ENCODE peak calls at places on chromosomes 13 and 19, in eight cellular contexts. One of them, this sample, is unnamed.

GRCh38 chr19:15733895-15734294 is 3.9 kb upstream of the OR10H3 start:
- DNase-seq in GM12878: no peak
- DNase-seq in BE2C: no peak
- DNase-seq in stimulated activated CD4-positive, alpha-beta T cell treated with anti-CD3 and anti-CD28 coated beads, Interleukin-2, amount 100 ng/mL, for 48 hours: no peak
- DNase-seq in ELR: no peak
- DNase-seq in activated naive CD8-positive, alpha-beta T cell treated with anti-CD3 and anti-CD28 coated beads for 36 hours: no peak
- DNase-seq in T-helper 2 cell: no peak
- DNase-seq in renal cortical epithelial cell: no peak
- DNase-seq in this sample: no peak

GRCh38 chr13:98377635-98378378 is 199.1 kb downstream of the STK24 start:
- DNase-seq in GM12878: no peak
- DNase-seq in BE2C: no peak
- DNase-seq in stimulated activated CD4-positive, alpha-beta T cell treated with anti-CD3 and anti-CD28 coated beads, Interleukin-2, amount 100 ng/mL, for 48 hours: no peak
- DNase-seq in ELR: no peak
- DNase-seq in activated naive CD8-positive, alpha-beta T cell treated with anti-CD3 and anti-CD28 coated beads for 36 hours: no peak
- DNase-seq in T-helper 2 cell: no peak
- DNase-seq in renal cortical epithelial cell: no peak
- DNase-seq in this sample: no peak

GRCh38 chr19:4260605-4261191 is 13.8 kb downstream of the YJU2 start:
- DNase-seq in GM12878: no peak
- DNase-seq in BE2C: no peak
- DNase-seq in stimulated activated CD4-positive, alpha-beta T cell treated with anti-CD3 and anti-CD28 coated beads, Interleukin-2, amount 100 ng/mL, for 48 hours: no peak
- DNase-seq in ELR: no peak
- DNase-seq in activated naive CD8-positive, alpha-beta T cell treated with anti-CD3 and anti-CD28 coated beads for 36 hours: no peak
- DNase-seq in T-helper 2 cell: no peak
- DNase-seq in renal cortical epithelial cell: no peak
- DNase-seq in this sample: no peak

GRCh38 chr13:94065741-94066140 is 413.7 kb downstream of the DCT start:
- DNase-seq in GM12878: no peak
- DNase-seq in BE2C: no peak
- DNase-seq in stimulated activated CD4-positive, alpha-beta T cell treated with anti-CD3 and anti-CD28 coated beads, Interleukin-2, amount 100 ng/mL, for 48 hours: no peak
- DNase-seq in ELR: peak; percentile 30
- DNase-seq in activated naive CD8-positive, alpha-beta T cell treated with anti-CD3 and anti-CD28 coated beads for 36 hours: no peak
- DNase-seq in T-helper 2 cell: no peak
- DNase-seq in renal cortical epithelial cell: peak; percentile 56
- DNase-seq in this sample: no peak

GRCh38 chr13:72651196-72651595 is 76.2 kb downstream of the MZT1 start:
- DNase-seq in GM12878: no peak
- DNase-seq in BE2C: peak; percentile 19
- DNase-seq in stimulated activated CD4-positive, alpha-beta T cell treated with anti-CD3 and anti-CD28 coated beads, Interleukin-2, amount 100 ng/mL, for 48 hours: no peak
- DNase-seq in ELR: peak; percentile 15
- DNase-seq in activated naive CD8-positive, alpha-beta T cell treated with anti-CD3 and anti-CD28 coated beads for 36 hours: no peak
- DNase-seq in T-helper 2 cell: no peak
- DNase-seq in renal cortical epithelial cell: peak; percentile 13
- DNase-seq in this sample: no peak

GRCh38 chr13:111667757-111668156 is 347.3 kb downstream of the TEX29 start:
- DNase-seq in GM12878: no peak
- DNase-seq in BE2C: no peak
- DNase-seq in stimulated activated CD4-positive, alpha-beta T cell treated with anti-CD3 and anti-CD28 coated beads, Interleukin-2, amount 100 ng/mL, for 48 hours: no peak
- DNase-seq in ELR: no peak
- DNase-seq in activated naive CD8-positive, alpha-beta T cell treated with anti-CD3 and anti-CD28 coated beads for 36 hours: no peak
- DNase-seq in T-helper 2 cell: no peak
- DNase-seq in renal cortical epithelial cell: no peak
- DNase-seq in this sample: no peak

GRCh38 chr13:49645451-49645850 is 17.1 kb downstream of the ARL11 start:
- DNase-seq in GM12878: no peak
- DNase-seq in BE2C: no peak
- DNase-seq in stimulated activated CD4-positive, alpha-beta T cell treated with anti-CD3 and anti-CD28 coated beads, Interleukin-2, amount 100 ng/mL, for 48 hours: no peak
- DNase-seq in ELR: no peak
- DNase-seq in activated naive CD8-positive, alpha-beta T cell treated with anti-CD3 and anti-CD28 coated beads for 36 hours: no peak
- DNase-seq in T-helper 2 cell: peak; percentile 7
- DNase-seq in renal cortical epithelial cell: no peak
- DNase-seq in this sample: no peak

GRCh38 chr13:114123448-114123847 is 9.0 kb downstream of the RASA3 start:
- DNase-seq in GM12878: no peak
- DNase-seq in BE2C: no peak
- DNase-seq in stimulated activated CD4-positive, alpha-beta T cell treated with anti-CD3 and anti-CD28 coated beads, Interleukin-2, amount 100 ng/mL, for 48 hours: no peak
- DNase-seq in ELR: no peak
- DNase-seq in activated naive CD8-positive, alpha-beta T cell treated with anti-CD3 and anti-CD28 coated beads for 36 hours: no peak
- DNase-seq in T-helper 2 cell: no peak
- DNase-seq in renal cortical epithelial cell: no peak
- DNase-seq in this sample: no peak

GRCh38 chr13:41019027-41019487 is at the start of gene ELF1:
- DNase-seq in GM12878: peak; percentile 88
- DNase-seq in BE2C: no peak
- DNase-seq in stimulated activated CD4-positive, alpha-beta T cell treated with anti-CD3 and anti-CD28 coated beads, Interleukin-2, amount 100 ng/mL, for 48 hours: no peak
- DNase-seq in ELR: peak; percentile 81
- DNase-seq in activated naive CD8-positive, alpha-beta T cell treated with anti-CD3 and anti-CD28 coated beads for 36 hours: peak; percentile 40
- DNase-seq in T-helper 2 cell: peak; percentile 94
- DNase-seq in renal cortical epithelial cell: peak; percentile 91
- DNase-seq in this sample: peak; percentile 71

GRCh38 chr19:41758846-41759245 is 3.5 kb downstream of the CEACAM6 start:
- DNase-seq in GM12878: no peak
- DNase-seq in BE2C: no peak
- DNase-seq in stimulated activated CD4-positive, alpha-beta T cell treated with anti-CD3 and anti-CD28 coated beads, Interleukin-2, amount 100 ng/mL, for 48 hours: no peak
- DNase-seq in ELR: peak; percentile 43
- DNase-seq in activated naive CD8-positive, alpha-beta T cell treated with anti-CD3 and anti-CD28 coated beads for 36 hours: no peak
- DNase-seq in T-helper 2 cell: no peak
- DNase-seq in renal cortical epithelial cell: no peak
- DNase-seq in this sample: no peak

GRCh38 chr13:109249780-109250528 is 536.4 kb downstream of the IRS2 start:
- DNase-seq in GM12878: no peak
- DNase-seq in BE2C: no peak
- DNase-seq in stimulated activated CD4-positive, alpha-beta T cell treated with anti-CD3 and anti-CD28 coated beads, Interleukin-2, amount 100 ng/mL, for 48 hours: no peak
- DNase-seq in ELR: peak; percentile 29
- DNase-seq in activated naive CD8-positive, alpha-beta T cell treated with anti-CD3 and anti-CD28 coated beads for 36 hours: no peak
- DNase-seq in T-helper 2 cell: no peak
- DNase-seq in renal cortical epithelial cell: no peak
- DNase-seq in this sample: peak; percentile 23

GRCh38 chr13:68509734-68510621 is 1279.8 kb upstream of the PCDH9 start:
- DNase-seq in GM12878: no peak
- DNase-seq in BE2C: no peak
- DNase-seq in stimulated activated CD4-positive, alpha-beta T cell treated with anti-CD3 and anti-CD28 coated beads, Interleukin-2, amount 100 ng/mL, for 48 hours: no peak
- DNase-seq in ELR: peak; percentile 13
- DNase-seq in activated naive CD8-positive, alpha-beta T cell treated with anti-CD3 and anti-CD28 coated beads for 36 hours: no peak
- DNase-seq in T-helper 2 cell: no peak
- DNase-seq in renal cortical epithelial cell: peak; percentile 21
- DNase-seq in this sample: no peak

GRCh38 chr13:66362485-66362884 is 867.7 kb downstream of the PCDH9 start:
- DNase-seq in GM12878: no peak
- DNase-seq in BE2C: no peak
- DNase-seq in stimulated activated CD4-positive, alpha-beta T cell treated with anti-CD3 and anti-CD28 coated beads, Interleukin-2, amount 100 ng/mL, for 48 hours: no peak
- DNase-seq in ELR: no peak
- DNase-seq in activated naive CD8-positive, alpha-beta T cell treated with anti-CD3 and anti-CD28 coated beads for 36 hours: no peak
- DNase-seq in T-helper 2 cell: no peak
- DNase-seq in renal cortical epithelial cell: no peak
- DNase-seq in this sample: no peak

GRCh38 chr13:113785051-113786010 is 26.3 kb downstream of the TMEM255B start:
- DNase-seq in GM12878: no peak
- DNase-seq in BE2C: no peak
- DNase-seq in stimulated activated CD4-positive, alpha-beta T cell treated with anti-CD3 and anti-CD28 coated beads, Interleukin-2, amount 100 ng/mL, for 48 hours: peak; percentile 10
- DNase-seq in ELR: peak; percentile 97
- DNase-seq in activated naive CD8-positive, alpha-beta T cell treated with anti-CD3 and anti-CD28 coated beads for 36 hours: no peak
- DNase-seq in T-helper 2 cell: peak; percentile 15
- DNase-seq in renal cortical epithelial cell: peak; percentile 99
- DNase-seq in this sample: peak; percentile 75

GRCh38 chr19:3098515-3099346 is 4.6 kb downstream of the GNA11 start:
- DNase-seq in GM12878: no peak
- DNase-seq in BE2C: no peak
- DNase-seq in stimulated activated CD4-positive, alpha-beta T cell treated with anti-CD3 and anti-CD28 coated beads, Interleukin-2, amount 100 ng/mL, for 48 hours: no peak
- DNase-seq in ELR: no peak
- DNase-seq in activated naive CD8-positive, alpha-beta T cell treated with anti-CD3 and anti-CD28 coated beads for 36 hours: no peak
- DNase-seq in T-helper 2 cell: peak; percentile 41
- DNase-seq in renal cortical epithelial cell: no peak
- DNase-seq in this sample: no peak

GRCh38 chr13:24670927-24671326 is 9.3 kb upstream of the ATP12A start:
- DNase-seq in GM12878: no peak
- DNase-seq in BE2C: no peak
- DNase-seq in stimulated activated CD4-positive, alpha-beta T cell treated with anti-CD3 and anti-CD28 coated beads, Interleukin-2, amount 100 ng/mL, for 48 hours: no peak
- DNase-seq in ELR: peak; percentile 64
- DNase-seq in activated naive CD8-positive, alpha-beta T cell treated with anti-CD3 and anti-CD28 coated beads for 36 hours: peak; percentile 24
- DNase-seq in T-helper 2 cell: peak; percentile 19
- DNase-seq in renal cortical epithelial cell: peak; percentile 21
- DNase-seq in this sample: peak; percentile 45